ENCODE peak calls at places on chromosomes 13 and 19, in five cellular contexts. Q is K562, I is H1, B is HepG2, L is GM12891. G is an unnamed sample.

GRCh38 chr13:31846182-31846938 is 107.0 kb downstream of the RXFP2 start:
- DNase-seq in Q (peak), I (peak), B (peak), L (peak), G (peak)

GRCh38 chr19:49333426-49334288 is 1.5 kb upstream of the CD37 start:
- DNase-seq in Q (no peak), I (no peak), B (no peak), L (no peak), G (peak)

GRCh38 chr19:47231215-47232054 is 436 bp upstream of the BBC3 start:
- DNase-seq in Q (peak), I (peak), B (peak), L (peak), G (peak)

GRCh38 chr19:17211547-17212446 is 3.4 kb upstream of the USE1 start:
- DNase-seq in Q (no peak), I (no peak), B (no peak), L (no peak), G (no peak)

GRCh38 chr19:35561436-35561835 is 2.0 kb downstream of the ATP4A start:
- DNase-seq in Q (no peak), I (no peak), B (no peak), L (no peak), G (no peak)

GRCh38 chr13:107373551-107373950 is 805.6 kb upstream of the ARGLU1 start:
- DNase-seq in Q (no peak), I (no peak), B (no peak), L (no peak), G (no peak)

GRCh38 chr19:42436006-42436405 is 6.7 kb downstream of the CXCL17 start:
- DNase-seq in Q (no peak), I (no peak), B (peak), L (no peak), G (no peak)

GRCh38 chr13:112117258-112117954 is 50.5 kb downstream of the SOX1 start:
- DNase-seq in Q (no peak), I (no peak), B (no peak), L (no peak), G (no peak)

GRCh38 chr13:36665630-36666029 is 8.2 kb upstream of the SERTM1 start:
- DNase-seq in Q (no peak), I (no peak), B (no peak), L (no peak), G (no peak)

GRCh38 chr13:27712421-27712820 is 79.9 kb upstream of the GSX1 start:
- DNase-seq in Q (no peak), I (no peak), B (peak), L (no peak), G (no peak)

GRCh38 chr19:53704011-53704410 is 72.2 kb downstream of the DPRX start:
- DNase-seq in Q (no peak), I (no peak), B (no peak), L (no peak), G (no peak)

GRCh38 chr19:14091086-14091884 is 734 bp upstream of the SAMD1 start:
- DNase-seq in Q (peak), I (peak), B (peak), L (peak), G (peak)

GRCh38 chr19:38695319-38695683 is 47.9 kb downstream of the ACTN4 start:
- DNase-seq in Q (no peak), I (no peak), B (no peak), L (no peak), G (no peak)

GRCh38 chr19:29771708-29772415 is 39.9 kb upstream of the CCNE1 start:
- DNase-seq in Q (peak), I (peak), B (peak), L (no peak), G (peak)

GRCh38 chr13:25881946-25882574 is 169.8 kb downstream of the SHISA2 start:
- DNase-seq in Q (no peak), I (no peak), B (no peak), L (no peak), G (no peak)

GRCh38 chr13:78610381-78610883 is 7.1 kb upstream of the POU4F1 start:
- DNase-seq in Q (no peak), I (no peak), B (no peak), L (no peak), G (no peak)

GRCh38 chr13:70253411-70253810 is 145.2 kb upstream of the KLHL1 start:
- DNase-seq in Q (no peak), I (no peak), B (no peak), L (no peak), G (no peak)

GRCh38 chr13:40194204-40194806 is 472.1 kb downstream of the FOXO1 start:
- DNase-seq in Q (no peak), I (no peak), B (no peak), L (no peak), G (no peak)

GRCh38 chr13:98284677-98285076 is 107.6 kb upstream of the RNF113B start:
- DNase-seq in Q (no peak), I (no peak), B (no peak), L (no peak), G (no peak)

GRCh38 chr19:43778651-43779050 is 2.1 kb downstream of the KCNN4 start:
- DNase-seq in Q (no peak), I (no peak), B (no peak), L (no peak), G (no peak)

GRCh38 chr13:85693889-85694511 is 105.2 kb downstream of the SLITRK6 start:
- DNase-seq in Q (no peak), I (no peak), B (no peak), L (no peak), G (no peak)

GRCh38 chr13:41935501-41935900 is 25.4 kb downstream of the VWA8 start:
- DNase-seq in Q (no peak), I (no peak), B (no peak), L (no peak), G (no peak)

GRCh38 chr13:32033744-32034143 is 2.2 kb downstream of the FRY start:
- DNase-seq in Q (no peak), I (no peak), B (no peak), L (no peak), G (no peak)

GRCh38 chr13:113091211-113091771 is 14.3 kb upstream of the F7 start:
- DNase-seq in Q (no peak), I (no peak), B (no peak), L (no peak), G (no peak)

GRCh38 chr19:55041627-55042343 is 3.7 kb upstream of the GP6 start:
- DNase-seq in Q (peak), I (no peak), B (no peak), L (no peak), G (no peak)

GRCh38 chr13:77660841-77661250 is 36.6 kb upstream of the SLAIN1 start:
- DNase-seq in Q (no peak), I (no peak), B (no peak), L (no peak), G (no peak)

GRCh38 chr13:24040835-24041234 is 119.7 kb upstream of the SPATA13 start:
- DNase-seq in Q (no peak), I (no peak), B (no peak), L (no peak), G (no peak)

GRCh38 chr13:41311607-41312500 is 787 bp downstream of the NAA16 start:
- DNase-seq in Q (peak), I (no peak), B (peak), L (peak), G (peak)

GRCh38 chr13:49693191-49693733 is 2.0 kb upstream of the EBPL start:
- DNase-seq in Q (no peak), I (no peak), B (no peak), L (no peak), G (no peak)

GRCh38 chr19:14073925-14074838 is 1.6 kb downstream of the MISP3 start:
- DNase-seq in Q (peak), I (peak), B (no peak), L (no peak), G (no peak)

GRCh38 chr19:38062959-38063786 is 156.2 kb downstream of the SIPA1L3 start:
- DNase-seq in Q (no peak), I (no peak), B (no peak), L (no peak), G (no peak)

GRCh38 chr13:90632184-90632583 is 715.3 kb upstream of the MIR17HG start:
- DNase-seq in Q (no peak), I (no peak), B (no peak), L (no peak), G (no peak)

GRCh38 chr13:30618186-30618937 is 642 bp downstream of the USPL1 start:
- DNase-seq in Q (peak), I (no peak), B (peak), L (no peak), G (no peak)

GRCh38 chr19:16326401-16327130 is 1.9 kb downstream of the KLF2 start:
- DNase-seq in Q (no peak), I (peak), B (no peak), L (no peak), G (no peak)

GRCh38 chr13:99854376-99854775 is 117.2 kb downstream of the ZIC5 start:
- DNase-seq in Q (no peak), I (no peak), B (no peak), L (no peak), G (no peak)

DNA sequence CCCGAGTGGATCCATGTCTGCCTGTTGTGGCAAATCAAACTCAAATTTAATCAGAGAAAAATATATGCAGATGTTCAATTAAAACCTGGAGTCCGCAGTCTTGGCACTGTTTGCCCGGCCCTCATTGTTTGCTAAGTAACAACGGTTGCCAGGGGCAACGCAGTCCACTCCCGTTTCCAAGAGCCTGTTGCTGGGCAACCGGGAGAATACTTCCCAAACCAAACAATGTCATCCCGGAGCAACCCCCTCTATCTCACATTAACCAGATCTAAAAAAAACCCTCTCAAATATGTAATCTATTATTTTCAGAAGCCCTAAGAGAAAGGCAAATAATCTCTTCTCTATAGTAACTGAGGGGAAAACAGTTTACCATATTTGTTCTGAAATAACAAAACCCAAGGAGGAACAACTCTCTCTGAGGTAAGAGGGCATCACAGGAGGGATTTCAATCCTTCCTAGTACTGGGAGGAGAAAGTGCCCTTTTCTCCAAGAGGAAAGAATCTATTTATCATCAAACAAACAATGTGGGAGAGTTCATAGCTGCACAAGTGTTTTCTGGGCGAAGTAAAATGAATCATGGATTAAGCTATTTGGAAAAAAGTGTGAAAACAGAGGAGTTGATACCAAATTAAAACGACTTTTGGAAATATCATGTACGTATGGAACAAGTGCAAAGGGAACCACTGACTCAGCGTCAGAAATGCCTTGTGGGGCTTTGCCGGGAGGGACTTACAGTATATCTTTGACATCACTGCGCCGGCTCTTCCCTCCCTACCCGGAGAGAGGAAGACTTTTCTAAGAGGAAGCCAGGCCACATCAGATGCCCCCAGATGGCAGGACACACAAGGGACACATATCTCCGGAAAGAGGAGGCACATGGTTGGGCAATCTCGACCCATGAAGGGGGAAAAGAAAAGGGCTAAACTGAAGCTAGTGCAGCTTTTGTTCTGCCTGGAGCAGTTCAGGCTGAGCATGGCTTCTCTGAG is 43.3 kb downstream of the RFX2 start:
- DNase-seq in Q (peak), I (peak), B (peak), L (no peak), G (no peak)
- TF ChIP-seq POLR2AphosphoS5 in Q (no peak), I (no peak), B (no peak), L (no peak), G (no peak)

GRCh38 chr19:18292460-18292809 is 11.0 kb upstream of the JUND start:
- DNase-seq in Q (no peak), I (peak), B (no peak), L (no peak), G (no peak)
- TF ChIP-seq POLR2A in Q (no peak), I (no peak), B (no peak), L (no peak), G (no peak)

DNA sequence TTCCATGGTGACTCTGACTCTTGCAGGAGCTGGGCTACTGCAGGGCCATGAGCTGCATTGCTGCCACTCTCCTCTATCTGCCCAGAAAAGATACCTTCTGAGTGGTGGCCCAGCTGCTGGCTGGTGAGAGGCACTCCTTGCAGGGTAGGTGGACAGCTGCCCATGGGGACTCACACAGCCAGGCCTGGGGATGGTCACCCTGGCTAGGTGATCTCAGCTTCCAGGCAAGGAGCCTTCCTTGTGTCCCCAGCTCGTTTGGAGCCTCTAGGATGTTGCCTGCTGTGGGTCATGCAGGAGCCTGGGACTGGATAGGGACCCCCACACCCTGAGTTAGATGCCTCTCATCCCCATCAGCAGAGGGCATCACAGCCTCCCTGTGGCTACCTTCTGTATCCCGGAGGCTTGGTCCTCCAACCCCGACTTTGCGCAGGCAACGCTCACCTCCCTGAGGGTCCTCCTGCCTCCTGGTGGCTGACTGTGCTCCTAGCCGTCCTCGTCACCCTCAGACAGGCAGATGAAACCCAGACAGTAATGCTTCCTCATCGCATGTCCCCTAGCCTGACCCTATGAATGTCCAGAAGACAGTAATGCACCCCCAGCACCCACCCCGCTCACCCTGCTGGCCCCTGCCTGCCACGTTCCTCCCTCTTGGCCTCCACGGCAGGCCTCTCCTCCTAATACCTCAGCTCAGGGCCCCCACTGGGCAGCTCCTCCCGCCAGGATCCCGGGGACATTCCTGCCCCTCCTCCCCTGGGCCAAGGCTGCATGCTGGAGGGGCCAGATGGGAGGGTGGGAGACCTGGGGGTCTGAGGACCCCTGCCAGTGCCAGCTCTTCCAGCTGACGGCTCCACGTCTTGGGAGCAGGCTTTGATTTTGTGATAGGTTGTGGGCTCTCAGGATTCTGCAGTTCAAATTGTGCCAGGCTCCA is 13.6 kb upstream of the ZNF14 start:
- DNase-seq in Q (peak), I (no peak), B (no peak), L (peak), G (peak)
- TF ChIP-seq TAF1 in Q (no peak), I (no peak), B (no peak), L (no peak), G (no peak)

DNA sequence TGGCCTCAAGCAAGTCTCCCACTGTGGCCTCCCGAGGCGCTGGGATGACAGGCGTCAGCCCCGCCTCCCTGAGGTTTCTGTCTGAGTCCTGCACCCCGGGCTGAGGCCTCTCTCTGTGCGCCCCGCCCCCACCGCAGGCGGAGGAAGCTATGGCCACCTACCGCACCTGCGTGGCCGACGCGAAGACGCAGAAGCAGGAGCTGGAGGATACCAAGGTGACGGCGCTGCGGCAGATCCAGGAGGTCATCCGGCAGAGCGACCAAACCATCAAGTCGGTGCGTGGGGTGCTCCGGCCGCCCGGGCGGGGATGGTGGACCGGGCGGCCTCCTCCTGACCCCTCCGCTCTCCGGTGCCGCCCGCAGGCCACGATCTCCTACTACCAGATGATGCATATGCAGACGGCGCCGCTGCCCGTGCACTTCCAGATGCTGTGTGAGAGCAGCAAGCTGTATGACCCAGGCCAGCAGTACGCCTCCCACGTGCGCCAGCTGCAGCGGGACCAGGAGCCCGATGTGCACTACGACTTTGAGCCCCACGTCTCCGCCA is 12.7 kb downstream of the ARHGAP45 start:
- DNase-seq in Q (no peak), I (no peak), B (no peak), L (no peak), G (no peak)
- TF ChIP-seq POLR2AphosphoS5 in Q (no peak), I (no peak), B (no peak), L (no peak), G (no peak)

GRCh38 chr13:110812869-110813645 is 99.6 kb downstream of the ING1 start:
- DNase-seq in Q (no peak), I (peak), B (no peak), L (no peak), G (no peak)

GRCh38 chr13:110811751-110812110 is 98.2 kb downstream of the ING1 start:
- DNase-seq in Q (no peak), I (no peak), B (no peak), L (no peak), G (no peak)

GRCh38 chr13:110809871-110810486 is 96.5 kb downstream of the ING1 start:
- DNase-seq in Q (no peak), I (peak), B (no peak), L (no peak), G (no peak)

GRCh38 chr13:110812111-110812868 is 98.8 kb downstream of the ING1 start:
- DNase-seq in Q (no peak), I (peak), B (no peak), L (no peak), G (no peak)

GRCh38 chr13:110811008-110811720 is 97.7 kb downstream of the ING1 start:
- DNase-seq in Q (no peak), I (peak), B (no peak), L (no peak), G (no peak)
- TF ChIP-seq POLR2A in Q (no peak), I (no peak), B (no peak), L (no peak), G (no peak)

DNA sequence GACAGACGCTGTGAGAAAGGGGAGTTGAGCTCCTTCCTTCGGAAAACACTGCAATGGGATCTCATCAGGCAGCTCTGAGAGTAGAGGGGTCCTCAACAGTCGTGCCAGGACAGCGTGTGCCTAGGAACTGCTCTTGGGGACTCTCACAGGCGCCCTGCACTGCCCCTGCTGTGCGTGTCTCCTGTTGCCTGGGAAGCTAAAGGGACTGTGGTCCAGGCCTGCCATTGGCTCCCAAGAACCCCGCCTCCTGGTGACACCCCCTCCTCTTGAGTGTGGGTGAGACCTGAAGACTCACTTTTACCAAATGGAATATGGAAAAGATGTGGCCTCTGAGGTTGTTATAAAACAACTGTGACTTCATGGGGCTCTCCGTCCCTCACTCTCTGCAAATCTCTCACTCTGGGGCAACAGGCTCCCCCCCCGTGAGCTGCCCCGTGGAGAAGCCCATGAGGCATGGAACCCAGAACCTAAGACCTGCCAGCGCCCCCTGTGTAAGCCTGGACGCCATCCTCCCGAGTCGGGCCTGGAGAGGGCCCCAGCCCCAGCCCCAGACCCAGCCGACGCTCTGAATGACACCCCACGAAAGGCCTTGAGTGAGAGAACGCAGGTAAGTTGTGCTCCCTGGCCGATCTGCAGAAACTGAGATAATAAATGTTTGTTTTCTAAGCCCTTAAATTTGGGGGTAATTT is 302.7 kb downstream of the FGF9 start:
- DNase-seq in Q (no peak), I (no peak), B (no peak), L (no peak), G (no peak)
- TF ChIP-seq TAF1 in Q (no peak), I (no peak), B (no peak), L (no peak), G (no peak)

DNA sequence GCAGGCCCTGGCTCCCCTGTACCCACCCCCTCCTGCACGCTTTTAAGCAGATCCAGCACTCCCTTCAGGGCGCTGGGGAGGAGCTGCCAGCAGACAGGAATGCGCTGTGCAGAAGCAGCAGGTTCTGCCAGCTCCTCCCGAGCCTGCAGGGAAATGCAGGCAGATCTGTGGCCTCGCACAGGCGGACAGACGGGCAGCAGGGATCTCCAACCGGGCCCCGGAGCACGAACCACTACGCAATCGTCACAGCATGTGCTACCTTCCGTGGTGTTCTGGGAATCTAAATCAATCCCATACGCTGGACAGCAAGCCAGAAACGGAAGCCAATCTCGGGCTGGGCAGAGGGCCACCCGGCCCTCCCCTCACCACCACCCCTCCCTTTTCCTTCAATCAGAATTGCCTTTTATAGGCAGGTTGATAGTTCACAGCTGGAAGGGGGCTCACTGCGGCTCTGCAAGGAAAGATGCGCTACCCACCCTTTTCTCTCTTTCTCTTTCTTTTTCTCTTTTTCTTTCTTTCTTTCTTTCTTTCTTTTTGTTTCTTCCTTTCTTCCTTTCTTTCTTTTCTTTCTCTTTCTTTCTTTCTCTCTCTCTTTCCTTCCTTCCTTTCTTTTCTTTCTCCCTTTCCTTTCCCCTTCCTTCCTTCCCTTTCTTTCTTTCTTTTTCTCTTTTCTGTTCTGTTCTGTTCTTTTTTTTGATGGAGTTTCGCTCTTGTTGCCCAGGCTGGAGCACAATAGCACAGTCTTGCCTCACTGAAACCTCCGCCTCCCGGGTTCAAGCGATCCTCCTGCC is 99.9 kb downstream of the GNG7 start:
- DNase-seq in Q (no peak), I (peak), B (no peak), L (no peak), G (no peak)
- TF ChIP-seq POLR2AphosphoS5 in Q (no peak), I (no peak), B (no peak), L (no peak), G (no peak)